ENCODE peak calls at places on chromosomes 12 and 14, in four cellular contexts. One of them, this sample, is unnamed.

GRCh38 chr14:50812856-50813543 is 18.0 kb downstream of the NIN start:
- DNase-seq in endodermal cell: no peak
- DNase-seq in germinal center: no peak
- DNase-seq in cardiac muscle cell: no peak
- DNase-seq in this sample: no peak

GRCh38 chr14:89540009-89540829 is 123.2 kb upstream of the FOXN3 start:
- DNase-seq in endodermal cell: no peak
- DNase-seq in germinal center: no peak
- DNase-seq in cardiac muscle cell: no peak
- DNase-seq in this sample: no peak

GRCh38 chr12:92028039-92028709 is 117.5 kb downstream of the BTG1 start:
- DNase-seq in endodermal cell: no peak
- DNase-seq in germinal center: no peak
- DNase-seq in cardiac muscle cell: no peak
- DNase-seq in this sample: no peak

GRCh38 chr14:22822017-22822618 is 6.9 kb upstream of the SLC7A7 start:
- DNase-seq in endodermal cell: peak
- DNase-seq in germinal center: no peak
- DNase-seq in cardiac muscle cell: no peak
- DNase-seq in this sample: no peak

GRCh38 chr14:28142400-28143015 is 624.1 kb upstream of the FOXG1 start:
- DNase-seq in endodermal cell: no peak
- DNase-seq in germinal center: no peak
- DNase-seq in cardiac muscle cell: peak
- DNase-seq in this sample: no peak

GRCh38 chr14:100523536-100524025 is 63.6 kb downstream of the BEGAIN start:
- DNase-seq in endodermal cell: no peak
- DNase-seq in germinal center: no peak
- DNase-seq in cardiac muscle cell: no peak
- DNase-seq in this sample: no peak

GRCh38 chr12:109154485-109155438 is 38.4 kb downstream of the ACACB start:
- DNase-seq in endodermal cell: peak
- DNase-seq in germinal center: peak
- DNase-seq in cardiac muscle cell: peak
- DNase-seq in this sample: peak

GRCh38 chr14:92688434-92689375 is 59.7 kb downstream of the LGMN start:
- DNase-seq in endodermal cell: no peak
- DNase-seq in germinal center: no peak
- DNase-seq in cardiac muscle cell: no peak
- DNase-seq in this sample: no peak

GRCh38 chr12:1093166-1093751 is 102.2 kb downstream of the ERC1 start:
- DNase-seq in endodermal cell: peak
- DNase-seq in germinal center: peak
- DNase-seq in cardiac muscle cell: peak
- DNase-seq in this sample: peak

GRCh38 chr12:127143020-127143419 is 1124.0 kb upstream of the TMEM132C start:
- DNase-seq in endodermal cell: peak
- DNase-seq in germinal center: no peak
- DNase-seq in cardiac muscle cell: peak
- DNase-seq in this sample: no peak

GRCh38 chr12:94148841-94149780 is 734 bp downstream of the PLXNC1 start:
- DNase-seq in endodermal cell: peak
- DNase-seq in germinal center: peak
- DNase-seq in cardiac muscle cell: peak
- DNase-seq in this sample: no peak

GRCh38 chr12:115895247-115895646 is 382.2 kb downstream of the MED13L start:
- DNase-seq in endodermal cell: peak
- DNase-seq in germinal center: no peak
- DNase-seq in cardiac muscle cell: no peak
- DNase-seq in this sample: no peak

GRCh38 chr12:130331146-130331545 is 6.5 kb upstream of the PIWIL1 start:
- DNase-seq in endodermal cell: peak
- DNase-seq in germinal center: no peak
- DNase-seq in cardiac muscle cell: no peak
- DNase-seq in this sample: no peak

GRCh38 chr12:66304296-66304915 is 2.1 kb downstream of the HELB start:
- DNase-seq in endodermal cell: no peak
- DNase-seq in germinal center: no peak
- DNase-seq in cardiac muscle cell: no peak
- DNase-seq in this sample: no peak

GRCh38 chr12:59886131-59886751 is 290.4 kb downstream of the SLC16A7 start:
- DNase-seq in endodermal cell: no peak
- DNase-seq in germinal center: no peak
- DNase-seq in cardiac muscle cell: no peak
- DNase-seq in this sample: no peak

GRCh38 chr12:58415716-58416115 is 474.3 kb downstream of the ATP23 start:
- DNase-seq in endodermal cell: no peak
- DNase-seq in germinal center: no peak
- DNase-seq in cardiac muscle cell: no peak
- DNase-seq in this sample: no peak

GRCh38 chr12:128920468-128920867 is 67.2 kb downstream of the GLT1D1 start:
- DNase-seq in endodermal cell: no peak
- DNase-seq in germinal center: no peak
- DNase-seq in cardiac muscle cell: no peak
- DNase-seq in this sample: no peak

GRCh38 chr12:38392584-38393144 is 76.1 kb downstream of the ALG10B start:
- DNase-seq in endodermal cell: no peak
- DNase-seq in germinal center: no peak
- DNase-seq in cardiac muscle cell: no peak
- DNase-seq in this sample: no peak

GRCh38 chr12:12819752-12820311 is 6.7 kb downstream of the DDX47 start:
- DNase-seq in endodermal cell: no peak
- DNase-seq in germinal center: no peak
- DNase-seq in cardiac muscle cell: no peak
- DNase-seq in this sample: peak

GRCh38 chr12:124874988-124875802 is 11.5 kb upstream of the SCARB1 start:
- DNase-seq in endodermal cell: no peak
- DNase-seq in germinal center: no peak
- DNase-seq in cardiac muscle cell: no peak
- DNase-seq in this sample: no peak

GRCh38 chr12:31749024-31749704 is 20.3 kb upstream of the AMN1 start:
- DNase-seq in endodermal cell: peak
- DNase-seq in germinal center: peak
- DNase-seq in cardiac muscle cell: no peak
- DNase-seq in this sample: peak

GRCh38 chr12:69513297-69513696 is 43.1 kb downstream of the FRS2 start:
- DNase-seq in endodermal cell: no peak
- DNase-seq in germinal center: no peak
- DNase-seq in cardiac muscle cell: no peak
- DNase-seq in this sample: no peak

GRCh38 chr12:31523306-31523705 is 67.6 kb downstream of the DENND5B start:
- DNase-seq in endodermal cell: no peak
- DNase-seq in germinal center: no peak
- DNase-seq in cardiac muscle cell: no peak
- DNase-seq in this sample: no peak

GRCh38 chr12:93092559-93092945 is 163.5 kb upstream of the EEA1 start:
- DNase-seq in endodermal cell: no peak
- DNase-seq in germinal center: no peak
- DNase-seq in cardiac muscle cell: no peak
- DNase-seq in this sample: no peak

GRCh38 chr14:62706217-62706616 is 339.0 kb downstream of the KCNH5 start:
- DNase-seq in endodermal cell: no peak
- DNase-seq in germinal center: no peak
- DNase-seq in cardiac muscle cell: no peak
- DNase-seq in this sample: no peak

This sample was measured in AG04450.